ENCODE peak calls at places on chromosome 20, in ten cellular contexts. B is pancreas, L is transverse colon, Q is spleen, J is NCI-H1436, D is NAMALWA, H is astrocyte, O is AG09319, R is T-helper 1 cell, X is PC-3. G is an unnamed sample.

GRCh38 chr20:51447097-51447764 is 95.3 kb downstream of the NFATC2 start:
- DNase-seq in B (no peak), L (peak), Q (peak), J (no peak), D (no peak), H (peak), O (peak), R (no peak), X (peak), G (no peak)

GRCh38 chr20:41176711-41177552 is 39.6 kb downstream of the PLCG1 start:
- DNase-seq in B (no peak), L (no peak), Q (no peak), J (no peak), D (no peak), H (no peak), O (no peak), R (no peak), X (no peak), G (no peak)

GRCh38 chr20:38294334-38294592 is 9.7 kb upstream of the BPI start:
- DNase-seq in B (no peak), L (no peak), Q (no peak), J (no peak), D (no peak), H (no peak), O (no peak), R (no peak), X (no peak), G (no peak)

GRCh38 chr20:36506253-36506652 is 35.1 kb upstream of the MYL9 start:
- DNase-seq in B (no peak), L (no peak), Q (no peak), J (no peak), D (peak), H (no peak), O (no peak), R (no peak), X (peak), G (no peak)

GRCh38 chr20:12936020-12936419 is 72.8 kb upstream of the SPTLC3 start:
- DNase-seq in B (no peak), L (no peak), Q (no peak), J (no peak), D (peak), H (no peak), O (no peak), R (no peak), X (peak), G (no peak)

GRCh38 chr20:31260326-31260932 is 3.0 kb downstream of the DEFB115 start:
- DNase-seq in B (no peak), L (no peak), Q (no peak), J (no peak), D (peak), H (no peak), O (no peak), R (no peak), X (peak), G (no peak)

GRCh38 chr20:39019805-39020325 is 57.7 kb downstream of the DHX35 start:
- DNase-seq in B (no peak), L (no peak), Q (no peak), J (no peak), D (no peak), H (no peak), O (no peak), R (peak), X (peak), G (no peak)

GRCh38 chr20:34268851-34269668 is 27.8 kb downstream of the ASIP start:
- DNase-seq in B (peak), L (peak), Q (peak), J (no peak), D (no peak), H (peak), O (no peak), R (no peak), X (no peak), G (peak)

GRCh38 chr20:61558726-61559125 is 306.7 kb downstream of the CDH4 start:
- DNase-seq in B (no peak), L (no peak), Q (no peak), J (no peak), D (no peak), H (peak), O (no peak), R (no peak), X (no peak), G (no peak)

GRCh38 chr20:858011-858410 is 24.5 kb downstream of the FAM110A start:
- DNase-seq in B (no peak), L (no peak), Q (no peak), J (no peak), D (no peak), H (no peak), O (no peak), R (no peak), X (no peak), G (no peak)

GRCh38 chr20:2103454-2104153 is 2.0 kb downstream of the STK35 start:
- DNase-seq in B (no peak), L (no peak), Q (no peak), J (no peak), D (peak), H (no peak), O (no peak), R (no peak), X (no peak), G (no peak)